ENCODE peak calls at places on chromosomes 3 and 15, in five cellular contexts. Y is AG04450; L is ovary; A is transverse colon; H is CD8-positive, alpha-beta memory T cell. C is an unnamed sample. For H3K9me3, the result is how much of the 10 kb centered on the place peaks cover.

GRCh38 chr3:126540946-126541627 is 17.1 kb downstream of the CHST13 start:
- DNase-seq in A (peak), Y (no peak), H (no peak), L (no peak), C (peak)

GRCh38 chr3:74390121-74390870 is 224.2 kb downstream of the CNTN3 start:
- DNase-seq in H (no peak), A (no peak), Y (no peak), L (no peak), C (no peak)

GRCh38 chr15:58269455-58270414 is 131.6 kb downstream of the AQP9 start:
- DNase-seq in Y (peak), H (peak), A (peak), L (no peak), C (peak)

GRCh38 chr3:51929420-51930003 is 12.2 kb downstream of the RRP9 start:
- DNase-seq in Y (no peak), L (no peak), H (no peak), A (no peak), C (no peak)

GRCh38 chr3:35263477-35263876 is 375.8 kb upstream of the ARPP21 start:
- DNase-seq in H (no peak), Y (no peak), A (no peak), L (no peak), C (no peak)

GRCh38 chr3:169122407-169122806 is 541.1 kb downstream of the MECOM start:
- DNase-seq in L (no peak), Y (no peak), H (no peak), A (no peak), C (no peak)

GRCh38 chr3:144362126-144362525 is 390.5 kb downstream of the DIPK2A start:
- DNase-seq in H (no peak), Y (no peak), L (no peak), A (no peak), C (no peak)

GRCh38 chr3:28651159-28651558 is 302.5 kb upstream of the AZI2 start:
- DNase-seq in A (no peak), Y (no peak), H (no peak), L (no peak), C (no peak)

GRCh38 chr15:21270474-21270873 is 169.8 kb downstream of the POTEB3 start:
- DNase-seq in A (no peak), Y (no peak), L (no peak), H (no peak), C (no peak)

GRCh38 chr15:27694506-27695077 is 404.5 kb downstream of the OCA2 start:
- DNase-seq in Y (no peak), H (no peak), L (no peak), A (no peak), C (no peak)

GRCh38 chr15:74244818-74245341 is 8.8 kb downstream of the CCDC33 start:
- DNase-seq in H (no peak), Y (no peak), L (no peak), A (no peak), C (no peak)

GRCh38 chr3:135038191-135038590 is 243.1 kb downstream of the EPHB1 start:
- DNase-seq in A (no peak), L (no peak), H (no peak), Y (no peak), C (no peak)

GRCh38 chr3:27326211-27326948 is 42.8 kb downstream of the NEK10 start:
- DNase-seq in A (peak), L (peak), Y (peak), H (no peak), C (no peak)

GRCh38 chr3:178097576-178097975 is 438.7 kb upstream of the KCNMB2 start:
- DNase-seq in Y (peak), H (no peak), L (no peak), A (no peak), C (no peak)

GRCh38 chr15:34336333-34336732 is 1.2 kb downstream of the SLC12A6 start:
- DNase-seq in H (no peak), A (peak), Y (no peak), L (no peak), C (no peak)

GRCh38 chr3:82685761-82686160 is 924.3 kb upstream of the GBE1 start:
- DNase-seq in A (no peak), L (no peak), H (no peak), Y (no peak), C (no peak)

GRCh38 chr15:52306270-52306669 is 10.7 kb upstream of the MYO5C start:
- DNase-seq in A (no peak), L (no peak), Y (peak), H (no peak), C (no peak)

GRCh38 chr15:84638103-84638502 is 16.0 kb downstream of the WDR73 start:
- DNase-seq in H (no peak), Y (no peak), A (no peak), L (no peak), C (peak)

GRCh38 chr3:196989721-196990262 is 21.2 kb upstream of the PIGZ start:
- DNase-seq in L (peak), Y (no peak), A (no peak), H (no peak), C (no peak)

GRCh38 chr3:53147161-53147902 is 13.7 kb upstream of the PRKCD start:
- DNase-seq in L (no peak), H (no peak), Y (no peak), A (peak), C (no peak)

GRCh38 chr3:59526999-59527398 is 477.2 kb upstream of the CFAP20DC start:
- DNase-seq in Y (no peak), L (no peak), A (no peak), H (no peak), C (no peak)

GRCh38 chr15:101267320-101268104 is 9.8 kb downstream of the SELENOS start:
- DNase-seq in L (no peak), H (no peak), A (no peak), Y (no peak), C (peak)

GRCh38 chr15:62432702-62433398 is 267.8 kb upstream of the C2CD4B start:
- DNase-seq in L (no peak), Y (no peak), H (no peak), A (no peak), C (no peak)

GRCh38 chr3:16828815-16829214 is 55.9 kb upstream of the PLCL2 start:
- DNase-seq in A (peak), Y (no peak), L (no peak), H (peak), C (peak)

GRCh38 chr15:25235391-25235790 is 203.4 kb downstream of the UBE3A start:
- DNase-seq in H (no peak), A (no peak), Y (no peak), L (no peak), C (no peak)
- H3K9me3 ChIP-seq in H (under half), A (under half), Y (half or more), L (under half), C (under half)

GRCh38 chr15:31178705-31179104 is 77.2 kb upstream of the TRPM1 start:
- DNase-seq in L (no peak), Y (no peak), H (no peak), A (no peak), C (no peak)
- H3K4me3 ChIP-seq in L (no peak), Y (no peak), H (no peak), A (no peak), C (no peak)

DNA sequence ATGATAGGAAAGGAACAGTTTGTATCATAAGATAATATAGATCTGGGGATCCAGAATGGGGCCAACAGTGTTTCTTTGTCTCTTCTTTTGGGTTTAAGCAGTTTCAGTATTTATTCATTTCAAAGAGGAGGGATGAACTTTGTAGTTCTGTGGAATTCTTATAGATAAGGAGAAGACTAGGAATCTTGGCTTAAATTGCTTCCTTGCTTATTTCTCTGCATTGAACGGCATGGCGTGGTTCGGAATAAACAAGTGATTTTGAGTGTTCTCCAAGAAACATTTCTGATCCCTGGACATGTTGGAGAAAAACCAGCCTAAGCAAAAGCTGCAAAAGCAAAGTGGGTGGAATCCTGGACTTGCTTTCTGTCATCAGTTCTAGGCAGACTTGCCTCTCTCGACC is 78.5 kb downstream of the CLDN11 start:
- DNase-seq in Y (no peak), A (no peak), H (no peak), L (no peak), C (no peak)
- H3K9me3 ChIP-seq in Y (under half), A (under half), H (under half), L (under half), C (under half)

GRCh38 chr3:195100903-195101591 is 169.9 kb downstream of the XXYLT1 start:
- DNase-seq in H (no peak), L (no peak), A (peak), Y (no peak), C (peak)
- H3K4me3 ChIP-seq in H (no peak), L (no peak), A (no peak), Y (no peak), C (no peak)

C was measured in body of pancreas.